ENCODE peak calls at places on chromosome 6, in six cellular contexts. A, V, D, Y, Q and N are unnamed samples.

GRCh38 chr6:107973594-107973993 is 15.6 kb upstream of the SEC63 start:
- DNase-seq in V (no peak), A (no peak), Y (no peak), Q (no peak), D (no peak), N (no peak)

GRCh38 chr6:2376429-2377355 is 131.3 kb upstream of the GMDS start:
- DNase-seq in V (no peak), A (no peak), Q (no peak), D (no peak), Y (no peak), N (no peak)

GRCh38 chr6:158773581-158774449 is 45.4 kb downstream of the EZR start:
- DNase-seq in V (no peak), Y (no peak), Q (no peak), A (no peak), D (no peak), N (no peak)

GRCh38 chr6:3797231-3798200 is 46.0 kb upstream of the PXDC1 start:
- DNase-seq in Q (no peak), Y (no peak), A (no peak), V (peak), D (no peak), N (no peak)

GRCh38 chr6:106609699-106610098 is 19.6 kb downstream of the RTN4IP1 start:
- DNase-seq in V (peak), Y (no peak), Q (no peak), A (no peak), D (no peak), N (no peak)

GRCh38 chr6:1865585-1865984 is 255.9 kb downstream of the FOXC1 start:
- DNase-seq in D (no peak), A (no peak), V (peak), Y (no peak), Q (no peak), N (no peak)

GRCh38 chr6:27755768-27756167 is 156.4 kb downstream of the OR2B2 start:
- DNase-seq in Q (no peak), D (no peak), V (no peak), Y (no peak), A (no peak), N (no peak)

GRCh38 chr6:117280922-117281321 is 15.6 kb downstream of the VGLL2 start:
- DNase-seq in D (peak), Q (no peak), V (peak), Y (no peak), A (no peak), N (no peak)

GRCh38 chr6:160950507-160950906 is 41.1 kb upstream of the MAP3K4 start:
- DNase-seq in Q (no peak), A (no peak), Y (no peak), D (no peak), V (no peak), N (no peak)

GRCh38 chr6:79671605-79672266 is 40.6 kb downstream of the SH3BGRL2 start:
- DNase-seq in V (peak), A (no peak), D (peak), Q (no peak), Y (no peak), N (no peak)

GRCh38 chr6:67221226-67221625 is 1413.9 kb upstream of the ADGRB3 start:
- DNase-seq in Y (no peak), V (no peak), D (no peak), A (no peak), Q (no peak), N (no peak)

GRCh38 chr6:31498748-31499147 is 803 bp downstream of the MICB start:
- DNase-seq in A (no peak), D (no peak), Y (no peak), V (no peak), Q (no peak), N (no peak)

GRCh38 chr6:31497595-31498476 is at the start of gene MICB:
- DNase-seq in A (peak), D (peak), Q (peak), Y (peak), V (peak), N (peak)

GRCh38 chr6:31495580-31495979 is 2.4 kb upstream of the MICB start:
- DNase-seq in A (no peak), D (no peak), V (no peak), Q (no peak), Y (no peak), N (no peak)

GRCh38 chr6:31490115-31490873 is 7.7 kb upstream of the MICB start:
- DNase-seq in Y (no peak), V (no peak), Q (no peak), D (no peak), A (no peak), N (no peak)

GRCh38 chr6:31493875-31494694 is 3.9 kb upstream of the MICB start:
- DNase-seq in D (peak), A (peak), Y (no peak), Q (no peak), V (peak), N (peak)
- TF ChIP-seq POLR2A in D (peak), A (peak), Y (no peak), Q (no peak), V (no peak), N (no peak)

DNA sequence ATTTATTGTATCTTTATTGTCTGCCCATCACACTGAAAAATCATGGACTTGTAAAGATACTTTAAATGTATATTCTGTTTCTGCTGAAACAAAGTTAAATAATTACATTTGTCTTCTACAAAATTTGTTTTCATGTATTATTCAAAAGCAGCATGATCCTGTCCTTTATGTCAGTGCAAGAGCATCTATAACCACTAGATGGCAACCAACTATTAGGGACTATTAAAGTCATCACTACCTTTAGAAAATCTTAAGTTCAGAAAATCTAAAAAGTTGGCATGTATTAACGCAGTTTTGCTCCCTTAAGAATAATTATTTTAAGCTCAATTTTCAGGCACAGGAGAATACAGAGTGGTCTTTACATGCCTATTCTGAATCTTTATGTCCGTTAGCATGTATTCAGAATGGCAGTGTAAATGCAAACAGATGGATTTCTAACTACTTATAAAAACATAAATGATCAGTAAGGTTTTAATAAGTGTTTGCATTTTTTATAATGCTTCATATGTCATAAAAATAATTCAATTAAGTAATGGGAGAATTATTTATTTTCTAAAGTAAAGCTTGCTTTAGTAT is 17.8 kb downstream of the TMEM30A start:
- DNase-seq in V (peak), Q (no peak), A (no peak), Y (no peak), D (no peak), N (no peak)
- TF ChIP-seq TAF1 in V (no peak), Q (no peak), A (no peak), Y (no peak), D (no peak), N (no peak)

GRCh38 chr6:90284236-90284744 is 12.4 kb downstream of the BACH2 start:
- DNase-seq in A (no peak), Q (no peak), D (peak), Y (no peak), V (no peak), N (no peak)
- TF ChIP-seq POLR2A in A (no peak), Q (no peak), D (no peak), Y (no peak), V (no peak), N (no peak)

DNA sequence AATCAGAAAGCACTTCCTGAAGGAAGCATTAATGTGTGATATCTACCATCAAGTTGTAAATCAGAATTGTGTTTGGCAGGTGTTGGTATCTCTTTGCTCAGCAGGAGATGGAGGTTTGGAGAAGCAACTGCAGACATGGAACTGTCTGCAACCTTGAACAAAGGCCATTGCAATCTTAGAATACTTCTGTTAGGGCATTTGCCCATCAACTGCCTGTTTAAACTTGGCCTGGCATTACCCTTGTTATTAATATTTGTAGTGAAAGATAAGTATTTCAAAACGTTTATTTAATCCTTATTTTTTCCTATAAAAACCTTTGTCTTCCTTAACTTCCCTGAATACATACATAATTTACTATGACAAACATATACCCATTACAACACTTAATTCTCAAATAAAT is 14.1 kb downstream of the GSTA5 start:
- DNase-seq in Q (no peak), D (no peak), A (no peak), Y (no peak), V (no peak), N (no peak)
- TF ChIP-seq TAF1 in Q (no peak), D (no peak), A (no peak), Y (no peak), V (no peak), N (no peak)

GRCh38 chr6:85642774-85643529 is at the start of gene SYNCRIP:
- DNase-seq in D (peak), V (peak), Y (peak), A (peak), Q (peak), N (peak)
- TF ChIP-seq POLR2A in D (peak), V (peak), Y (peak), A (peak), Q (peak), N (peak)

GRCh38 chr6:167662104-167662880 is 164.4 kb upstream of the AFDN start:
- DNase-seq in A (no peak), Q (no peak), D (no peak), Y (no peak), V (no peak), N (no peak)

GRCh38 chr6:167664678-167665445 is 161.8 kb upstream of the AFDN start:
- DNase-seq in Y (no peak), A (no peak), V (no peak), Q (no peak), D (no peak), N (no peak)

GRCh38 chr6:167665698-167666380 is 160.9 kb upstream of the AFDN start:
- DNase-seq in Q (no peak), A (no peak), D (no peak), V (no peak), Y (no peak), N (no peak)

GRCh38 chr6:167662881-167663205 is 163.9 kb upstream of the AFDN start:
- DNase-seq in A (no peak), V (no peak), Q (no peak), Y (no peak), D (no peak), N (no peak)

GRCh38 chr6:167663784-167664432 is 162.8 kb upstream of the AFDN start:
- DNase-seq in A (no peak), D (no peak), Q (no peak), V (no peak), Y (no peak), N (no peak)
- TF ChIP-seq TAF1 in A (no peak), D (no peak), Q (no peak), V (no peak), Y (no peak), N (no peak)

GRCh38 chr6:11596640-11597237 is 59.2 kb downstream of the TMEM170B start:
- DNase-seq in Y (no peak), V (no peak), Q (no peak), A (no peak), D (no peak), N (no peak)

GRCh38 chr6:11604215-11604614 is 66.7 kb downstream of the TMEM170B start:
- DNase-seq in V (no peak), D (no peak), Q (no peak), A (no peak), Y (no peak), N (no peak)

GRCh38 chr6:11601776-11602605 is 64.4 kb downstream of the TMEM170B start:
- DNase-seq in A (no peak), D (no peak), Y (no peak), Q (no peak), V (no peak), N (no peak)

GRCh38 chr6:11598687-11599086 is 61.1 kb downstream of the TMEM170B start:
- DNase-seq in V (peak), D (no peak), Y (no peak), A (no peak), Q (no peak), N (no peak)

GRCh38 chr6:11600251-11600650 is 62.7 kb downstream of the TMEM170B start:
- DNase-seq in D (no peak), V (no peak), Y (no peak), A (no peak), Q (no peak), N (no peak)
- TF ChIP-seq POLR2A in D (no peak), V (no peak), Y (no peak), A (no peak), Q (no peak), N (no peak)

GRCh38 chr6:150696156-150696555 is 96.5 kb downstream of the PLEKHG1 start:
- DNase-seq in D (no peak), A (no peak), Y (no peak), V (no peak), Q (no peak), N (no peak)
- TF ChIP-seq TAF1 in D (no peak), A (no peak), Y (no peak), V (no peak), Q (no peak), N (no peak)

GRCh38 chr6:152598858-152599537 is 38.2 kb downstream of the SYNE1 start:
- DNase-seq in A (no peak), D (no peak), Y (no peak), Q (no peak), V (no peak), N (no peak)
- TF ChIP-seq POLR2A in A (no peak), D (no peak), Y (no peak), Q (no peak), V (no peak), N (no peak)